ENCODE peak calls at places on chromosomes 4 and X, in five cellular contexts. H is GM10248, O is heart left ventricle, F is GM13977, D is mucosa of descending colon. P is an unnamed sample.

GRCh38 chr4:91963489-91963888 is 340.3 kb upstream of the GRID2 start:
- DNase-seq in H (no peak), O (no peak), F (no peak), D (no peak), P (no peak)

GRCh38 chr4:123740236-123740635 is 343.6 kb downstream of the SPRY1 start:
- DNase-seq in H (no peak), O (no peak), F (no peak), D (no peak), P (no peak)

GRCh38 chr4:108980455-108981239 is 217.8 kb upstream of the ETNPPL start:
- DNase-seq in H (no peak), O (no peak), F (no peak), D (no peak), P (no peak)

GRCh38 chrX:37627602-37628001 is 56.1 kb downstream of the LANCL3 start:
- DNase-seq in H (no peak), O (no peak), F (no peak), D (peak), P (no peak)

GRCh38 chr4:184396570-184397515 is 77.5 kb downstream of the IRF2 start:
- DNase-seq in H (no peak), O (no peak), F (no peak), D (no peak), P (no peak)

GRCh38 chrX:102745513-102746133 is 25.1 kb downstream of the GPRASP3 start:
- DNase-seq in H (no peak), O (no peak), F (no peak), D (no peak), P (peak)

GRCh38 chr4:153916273-153916755 is 127.4 kb upstream of the SFRP2 start:
- DNase-seq in H (no peak), O (no peak), F (peak), D (no peak), P (no peak)

GRCh38 chr4:131547506-131547981 is 1601.5 kb upstream of the PCDH10 start:
- DNase-seq in H (no peak), O (no peak), F (no peak), D (no peak), P (no peak)

GRCh38 chr4:173448919-173449641 is 50.2 kb upstream of the SCRG1 start:
- DNase-seq in H (peak), O (peak), F (peak), D (no peak), P (no peak)

GRCh38 chr4:11912886-11913285 is 484.2 kb upstream of the HS3ST1 start:
- DNase-seq in H (no peak), O (no peak), F (no peak), D (no peak), P (no peak)

DNA sequence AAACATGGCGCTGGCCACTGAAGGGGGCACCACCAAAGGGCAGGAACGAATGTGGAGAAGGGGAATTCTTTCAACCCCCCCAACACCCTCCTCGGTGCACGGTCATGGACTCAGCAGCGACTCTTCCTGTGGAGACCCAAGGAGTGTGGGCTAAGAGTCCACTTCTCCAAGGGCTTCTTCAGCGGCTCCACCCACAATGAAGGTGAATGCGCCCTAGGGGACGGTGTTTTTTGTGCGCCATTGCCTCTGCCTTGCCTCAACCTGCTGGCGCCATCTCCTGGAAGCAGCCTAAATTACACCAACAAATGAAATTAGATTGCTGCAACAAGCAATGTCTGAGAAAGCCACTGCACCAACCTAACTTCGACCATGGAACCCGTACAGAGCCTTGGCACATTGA is 169.2 kb upstream of the MAGEB18 start:
- DNase-seq in H (no peak), O (peak), F (peak), D (no peak), P (peak)
- TF ChIP-seq CTCF in H (no peak), O (no peak), F (peak), D (no peak), P (peak)

GRCh38 chrX:74420194-74421035 is 878 bp upstream of the SLC16A2 start:
- DNase-seq in H (no peak), O (peak), F (no peak), D (peak), P (peak)

GRCh38 chrX:74422029-74422352 is 698 bp downstream of the SLC16A2 start:
- DNase-seq in H (no peak), O (no peak), F (peak), D (no peak), P (no peak)

GRCh38 chrX:74423289-74423985 is 2.1 kb downstream of the SLC16A2 start:
- DNase-seq in H (no peak), O (no peak), F (no peak), D (no peak), P (no peak)

GRCh38 chrX:74421181-74422028 is at the start of gene SLC16A2:
- DNase-seq in H (peak), O (peak), F (peak), D (peak), P (peak)

DNA sequence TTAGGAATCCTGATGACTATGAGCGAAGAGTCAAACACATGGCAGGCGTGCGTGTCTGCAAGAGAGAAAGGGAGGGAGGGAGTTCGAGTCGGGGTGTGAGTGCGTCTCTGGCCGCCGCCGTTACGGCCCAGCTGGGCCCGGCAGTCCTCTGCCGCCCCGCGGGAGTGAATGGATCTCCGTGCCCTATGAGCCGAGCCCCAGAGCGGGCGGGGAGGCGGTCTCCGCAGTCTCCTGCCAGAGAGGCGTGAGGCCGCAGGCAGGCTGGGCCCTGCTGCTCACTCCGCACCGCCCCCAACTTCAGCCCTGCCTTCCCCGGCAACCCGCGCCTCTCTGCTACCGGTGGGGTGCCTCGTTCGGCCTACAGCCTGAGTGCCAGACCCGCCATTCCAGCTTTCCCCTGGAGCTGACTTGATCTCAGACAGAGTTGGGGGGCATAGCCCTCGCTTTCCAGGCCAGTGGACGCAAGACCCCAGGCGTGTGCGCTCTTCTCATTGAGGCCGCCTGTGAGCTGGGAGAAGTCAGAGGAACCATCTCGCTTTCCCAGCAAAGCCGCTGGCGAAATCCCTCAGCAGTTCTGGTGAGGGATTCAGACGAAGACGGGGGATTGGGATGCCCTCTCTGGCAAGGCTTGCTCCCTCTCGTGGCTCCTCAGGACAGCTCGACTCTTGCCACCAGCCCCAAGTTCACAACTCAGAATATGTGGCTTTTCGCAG is 1.4 kb downstream of the SLC16A2 start:
- DNase-seq in H (peak), O (peak), F (peak), D (peak), P (peak)
- TF ChIP-seq CTCF in H (no peak), O (no peak), F (no peak), D (no peak), P (no peak)

GRCh38 chr4:1409806-1410425 is 3.7 kb upstream of the NKX1-1 start:
- DNase-seq in H (no peak), O (no peak), F (peak), D (no peak), P (peak)
- TF ChIP-seq CTCF in H (no peak), O (no peak), F (no peak), D (no peak), P (no peak)

GRCh38 chr4:168551945-168552695 is 55.3 kb downstream of the PALLD start:
- DNase-seq in H (no peak), O (no peak), F (no peak), D (no peak), P (no peak)
- TF ChIP-seq CTCF in H (no peak), O (no peak), F (no peak), D (no peak), P (no peak)

DNA sequence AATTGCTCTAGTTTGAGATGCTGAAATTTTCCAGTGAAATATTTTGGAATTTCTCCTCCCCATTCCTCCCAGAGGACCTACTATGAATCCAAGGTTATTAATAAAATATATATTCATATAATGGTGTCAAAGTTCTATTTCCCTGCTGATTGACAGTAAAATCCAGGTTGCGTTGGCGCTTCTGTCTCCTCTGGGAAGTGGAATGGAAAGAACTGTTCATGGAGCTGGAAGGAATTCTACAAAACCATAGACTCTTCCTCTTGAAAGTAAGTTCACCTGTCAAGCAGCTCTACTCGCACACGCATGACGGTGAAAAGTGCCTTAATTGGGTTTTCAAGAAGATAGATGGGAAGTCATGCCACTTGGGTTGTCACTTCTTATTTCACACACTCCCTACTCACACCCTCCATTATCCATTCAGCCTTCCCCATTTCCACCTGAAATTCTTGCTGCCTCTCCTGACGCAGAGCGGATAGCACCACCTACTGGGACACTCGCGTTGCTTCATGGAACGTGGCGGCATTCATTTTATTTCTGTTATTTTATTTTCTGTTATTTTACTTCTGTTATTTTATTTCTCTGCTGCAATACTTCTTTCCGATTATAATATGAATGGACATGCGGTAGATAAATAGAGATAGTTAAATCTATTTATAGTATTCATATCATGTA is 351.5 kb downstream of the NLGN4X start:
- DNase-seq in H (no peak), O (peak), F (no peak), D (peak), P (peak)
- TF ChIP-seq CTCF in H (peak), O (peak), F (peak), D (no peak), P (peak)

DNA sequence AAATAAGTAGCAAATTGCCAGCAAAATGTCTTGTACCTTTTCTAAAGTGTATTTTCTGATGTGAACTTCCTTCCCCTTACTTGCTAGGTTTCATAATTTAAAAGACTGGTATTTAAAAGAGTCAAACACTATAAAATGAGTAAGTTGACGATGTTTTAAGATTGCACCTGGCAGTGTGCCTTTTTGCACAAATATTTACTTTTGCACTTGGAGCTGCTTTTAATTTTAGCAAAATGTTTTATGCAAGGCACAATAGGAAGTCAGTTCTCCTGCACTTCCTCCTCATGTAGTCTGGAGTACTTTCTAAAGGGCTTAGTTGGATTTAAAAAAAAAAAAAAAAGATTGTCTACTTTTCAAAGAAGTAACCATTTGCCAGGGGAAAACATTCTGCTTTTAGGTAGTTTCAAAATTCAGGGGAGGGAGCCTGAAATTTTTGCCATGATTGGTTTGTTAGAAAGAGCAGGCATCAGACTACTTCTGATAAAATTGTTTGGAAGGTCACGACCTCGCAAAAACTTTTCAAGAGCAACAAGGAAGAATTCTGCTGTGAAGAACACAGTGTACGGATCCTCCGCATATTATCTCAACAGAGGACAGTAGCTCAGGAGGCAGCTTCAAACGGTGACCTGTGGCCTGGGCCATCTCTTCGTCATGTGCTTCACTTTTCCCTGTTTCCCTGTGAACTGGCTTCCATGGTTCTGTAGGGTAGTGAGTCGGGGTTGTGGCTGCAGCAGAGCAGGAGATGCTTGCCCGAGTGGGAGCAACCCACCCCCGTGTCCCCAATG is 66.1 kb downstream of the CDS1 start:
- DNase-seq in H (no peak), O (no peak), F (no peak), D (peak), P (no peak)
- TF ChIP-seq CTCF in H (no peak), O (no peak), F (no peak), D (no peak), P (no peak)